ENCODE peak calls at places on chromosomes 3 and 15, in six cellular contexts. One of them, this sample, is unnamed.
A peak's percentile ranks its signal among the peaks of the same experiment; 100 is the strongest.

GRCh38 chr3:183449791-183450190 is 21.4 kb upstream of the MCF2L2 start:
- DNase-seq in GM12865: no peak
- DNase-seq in uterus: no peak
- DNase-seq in breast epithelium: no peak
- DNase-seq in astrocyte of the spinal cord: no peak
- DNase-seq in Peyer's patch: no peak
- DNase-seq in this sample: no peak

GRCh38 chr15:100438570-100438969 is 90.2 kb downstream of the CERS3 start:
- DNase-seq in Peyer's patch: peak; percentile 71
- DNase-seq in breast epithelium: no peak
- DNase-seq in astrocyte of the spinal cord: no peak
- DNase-seq in uterus: peak; percentile 88
- DNase-seq in GM12865: peak; percentile 90
- DNase-seq in this sample: no peak

GRCh38 chr3:18189651-18190050 is 235.5 kb downstream of the SATB1 start:
- DNase-seq in breast epithelium: no peak
- DNase-seq in Peyer's patch: no peak
- DNase-seq in astrocyte of the spinal cord: peak; percentile 80
- DNase-seq in GM12865: no peak
- DNase-seq in uterus: no peak
- DNase-seq in this sample: no peak

GRCh38 chr3:149975919-149976318 is 5.2 kb upstream of the PFN2 start:
- DNase-seq in GM12865: peak; percentile 28
- DNase-seq in uterus: no peak
- DNase-seq in astrocyte of the spinal cord: no peak
- DNase-seq in breast epithelium: no peak
- DNase-seq in Peyer's patch: no peak
- DNase-seq in this sample: no peak

GRCh38 chr15:101615414-101615985 is 36.7 kb downstream of the TM2D3 start:
- DNase-seq in Peyer's patch: no peak
- DNase-seq in astrocyte of the spinal cord: no peak
- DNase-seq in uterus: no peak
- DNase-seq in GM12865: no peak
- DNase-seq in breast epithelium: no peak
- DNase-seq in this sample: no peak

GRCh38 chr15:81914333-81914732 is 131.5 kb downstream of the MEX3B start:
- DNase-seq in GM12865: no peak
- DNase-seq in uterus: no peak
- DNase-seq in Peyer's patch: no peak
- DNase-seq in astrocyte of the spinal cord: no peak
- DNase-seq in breast epithelium: no peak
- DNase-seq in this sample: no peak

GRCh38 chr3:185402561-185402960 is 39.6 kb downstream of the MAP3K13 start:
- DNase-seq in breast epithelium: no peak
- DNase-seq in uterus: no peak
- DNase-seq in Peyer's patch: no peak
- DNase-seq in astrocyte of the spinal cord: peak; percentile 39
- DNase-seq in GM12865: no peak
- DNase-seq in this sample: no peak

GRCh38 chr3:57982561-57983243 is 25.5 kb upstream of the FLNB start:
- DNase-seq in astrocyte of the spinal cord: no peak
- DNase-seq in uterus: no peak
- DNase-seq in GM12865: no peak
- DNase-seq in Peyer's patch: no peak
- DNase-seq in breast epithelium: no peak
- DNase-seq in this sample: no peak

GRCh38 chr3:129038121-129038855 is 22.3 kb upstream of the GP9 start:
- DNase-seq in uterus: no peak
- DNase-seq in Peyer's patch: no peak
- DNase-seq in GM12865: no peak
- DNase-seq in astrocyte of the spinal cord: no peak
- DNase-seq in breast epithelium: no peak
- DNase-seq in this sample: no peak

GRCh38 chr15:45114751-45115085 is 592 bp downstream of the DUOXA2 start:
- DNase-seq in Peyer's patch: no peak
- DNase-seq in GM12865: no peak
- DNase-seq in uterus: no peak
- DNase-seq in breast epithelium: no peak
- DNase-seq in astrocyte of the spinal cord: no peak
- DNase-seq in this sample: no peak

GRCh38 chr15:45112143-45112591 is 1.8 kb downstream of the DUOX2 start:
- DNase-seq in breast epithelium: no peak
- DNase-seq in uterus: no peak
- DNase-seq in astrocyte of the spinal cord: no peak
- DNase-seq in GM12865: no peak
- DNase-seq in Peyer's patch: no peak
- DNase-seq in this sample: no peak

GRCh38 chr15:45114076-45114750 is at the start of the genes DUOX2 and DUOXA2:
- DNase-seq in uterus: no peak
- DNase-seq in GM12865: no peak
- DNase-seq in breast epithelium: no peak
- DNase-seq in astrocyte of the spinal cord: no peak
- DNase-seq in Peyer's patch: no peak
- DNase-seq in this sample: no peak

GRCh38 chr15:45112592-45113379 is 1.2 kb downstream of the DUOX2 start:
- DNase-seq in GM12865: no peak
- DNase-seq in breast epithelium: no peak
- DNase-seq in uterus: no peak
- DNase-seq in Peyer's patch: no peak
- DNase-seq in astrocyte of the spinal cord: no peak
- DNase-seq in this sample: no peak

DNA sequence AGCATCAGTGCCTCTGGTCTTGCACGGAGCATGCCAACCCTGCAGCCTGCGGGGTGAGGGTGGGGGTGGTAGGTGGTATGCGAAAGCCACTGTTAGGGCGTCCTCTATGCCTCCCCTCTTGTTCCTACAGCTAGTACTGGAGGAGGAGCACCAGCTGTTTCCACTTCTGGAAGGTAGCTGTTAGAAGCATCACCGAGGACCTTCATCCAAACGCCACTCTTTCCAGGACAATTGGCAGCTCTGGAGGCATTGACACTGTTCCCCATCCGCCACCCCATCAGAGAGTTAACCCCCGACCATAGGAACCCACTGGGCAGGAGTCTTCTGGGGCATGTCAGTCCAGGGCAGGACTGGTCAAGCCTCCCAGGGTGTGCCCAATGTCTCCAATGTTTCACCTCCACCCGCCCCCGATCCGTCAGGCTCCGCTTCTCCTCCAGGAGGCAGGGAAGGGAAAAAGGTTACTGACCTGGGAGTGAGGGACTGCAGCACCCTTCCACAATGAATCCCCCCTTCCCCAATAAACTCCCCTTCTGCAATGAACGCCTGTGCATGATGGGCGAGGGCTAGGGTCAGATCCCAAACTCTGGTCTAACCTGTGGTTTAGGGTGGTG is 487 bp downstream of the DUOX2 start:
- DNase-seq in uterus: no peak
- DNase-seq in GM12865: no peak
- DNase-seq in breast epithelium: no peak
- DNase-seq in Peyer's patch: no peak
- DNase-seq in astrocyte of the spinal cord: no peak
- DNase-seq in this sample: no peak
- TF ChIP-seq CTCF in uterus: no peak
- TF ChIP-seq CTCF in GM12865: no peak
- TF ChIP-seq CTCF in breast epithelium: no peak
- TF ChIP-seq CTCF in Peyer's patch: no peak
- TF ChIP-seq CTCF in astrocyte of the spinal cord: no peak
- TF ChIP-seq CTCF in this sample: no peak

DNA sequence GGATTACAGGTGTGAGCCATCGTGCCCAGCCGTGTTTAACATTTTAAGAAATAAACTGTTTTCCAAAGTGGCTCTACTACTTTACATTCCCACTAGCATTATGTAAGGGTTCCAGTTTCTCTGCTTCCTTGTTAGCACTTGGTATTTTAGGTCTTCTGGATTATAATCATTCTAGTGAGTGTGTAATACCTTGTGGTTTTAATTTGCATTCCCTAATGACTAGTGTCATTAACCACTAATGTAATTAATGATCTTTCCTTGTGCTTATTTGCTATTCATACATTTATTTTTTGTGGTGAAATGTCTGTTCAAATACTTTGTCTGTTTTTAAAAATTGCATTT is 30.7 kb downstream of the ARIH2 start:
- DNase-seq in GM12865: no peak
- DNase-seq in uterus: no peak
- DNase-seq in Peyer's patch: no peak
- DNase-seq in astrocyte of the spinal cord: no peak
- DNase-seq in breast epithelium: no peak
- DNase-seq in this sample: no peak
- TF ChIP-seq CTCF in GM12865: no peak
- TF ChIP-seq CTCF in uterus: no peak
- TF ChIP-seq CTCF in Peyer's patch: no peak
- TF ChIP-seq CTCF in astrocyte of the spinal cord: no peak
- TF ChIP-seq CTCF in breast epithelium: no peak
- TF ChIP-seq CTCF in this sample: no peak

GRCh38 chr15:31202953-31203352 is 101.4 kb upstream of the TRPM1 start:
- DNase-seq in astrocyte of the spinal cord: no peak
- DNase-seq in GM12865: peak; percentile 64
- DNase-seq in breast epithelium: no peak
- DNase-seq in uterus: no peak
- DNase-seq in Peyer's patch: no peak
- DNase-seq in this sample: no peak

GRCh38 chr15:31207246-31207645 is 105.7 kb upstream of the TRPM1 start:
- DNase-seq in Peyer's patch: no peak
- DNase-seq in GM12865: no peak
- DNase-seq in uterus: no peak
- DNase-seq in breast epithelium: no peak
- DNase-seq in astrocyte of the spinal cord: no peak
- DNase-seq in this sample: no peak

GRCh38 chr15:31203999-31204398 is 102.5 kb upstream of the TRPM1 start:
- DNase-seq in GM12865: no peak
- DNase-seq in uterus: no peak
- DNase-seq in Peyer's patch: no peak
- DNase-seq in astrocyte of the spinal cord: no peak
- DNase-seq in breast epithelium: no peak
- DNase-seq in this sample: no peak

GRCh38 chr15:31208804-31209203 is 107.3 kb upstream of the TRPM1 start:
- DNase-seq in breast epithelium: no peak
- DNase-seq in GM12865: no peak
- DNase-seq in Peyer's patch: peak; percentile 30
- DNase-seq in astrocyte of the spinal cord: no peak
- DNase-seq in uterus: no peak
- DNase-seq in this sample: no peak

GRCh38 chr15:31206386-31207174 is 105.1 kb upstream of the TRPM1 start:
- DNase-seq in uterus: no peak
- DNase-seq in astrocyte of the spinal cord: no peak
- DNase-seq in Peyer's patch: peak; percentile 21
- DNase-seq in breast epithelium: no peak
- DNase-seq in GM12865: no peak
- DNase-seq in this sample: no peak
- TF ChIP-seq CTCF in uterus: no peak
- TF ChIP-seq CTCF in astrocyte of the spinal cord: no peak
- TF ChIP-seq CTCF in Peyer's patch: no peak
- TF ChIP-seq CTCF in breast epithelium: no peak
- TF ChIP-seq CTCF in GM12865: no peak
- TF ChIP-seq CTCF in this sample: peak; percentile 30

DNA sequence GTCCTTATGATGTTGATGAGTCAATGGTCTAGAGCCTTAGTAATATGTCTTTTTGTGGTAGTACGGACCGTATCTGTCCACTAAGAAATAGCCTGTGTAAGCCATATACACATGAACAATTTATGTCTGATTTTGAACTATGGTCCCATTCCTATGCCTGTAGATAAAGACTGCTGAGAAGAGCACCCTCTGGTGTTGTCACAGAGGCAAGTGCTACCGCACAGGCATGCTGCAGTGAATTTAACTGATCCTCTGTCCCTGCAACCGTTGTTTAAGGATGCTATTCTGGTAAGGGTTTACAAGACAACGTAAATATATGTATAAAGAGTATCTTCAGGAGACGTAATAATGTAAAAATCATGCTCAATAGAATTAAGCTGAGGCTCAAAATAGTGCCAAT is 170.7 kb downstream of the UBE3A start:
- DNase-seq in breast epithelium: no peak
- DNase-seq in uterus: no peak
- DNase-seq in Peyer's patch: no peak
- DNase-seq in GM12865: no peak
- DNase-seq in astrocyte of the spinal cord: no peak
- DNase-seq in this sample: no peak
- TF ChIP-seq CTCF in breast epithelium: no peak
- TF ChIP-seq CTCF in uterus: no peak
- TF ChIP-seq CTCF in Peyer's patch: no peak
- TF ChIP-seq CTCF in GM12865: no peak
- TF ChIP-seq CTCF in astrocyte of the spinal cord: no peak
- TF ChIP-seq CTCF in this sample: no peak

DNA sequence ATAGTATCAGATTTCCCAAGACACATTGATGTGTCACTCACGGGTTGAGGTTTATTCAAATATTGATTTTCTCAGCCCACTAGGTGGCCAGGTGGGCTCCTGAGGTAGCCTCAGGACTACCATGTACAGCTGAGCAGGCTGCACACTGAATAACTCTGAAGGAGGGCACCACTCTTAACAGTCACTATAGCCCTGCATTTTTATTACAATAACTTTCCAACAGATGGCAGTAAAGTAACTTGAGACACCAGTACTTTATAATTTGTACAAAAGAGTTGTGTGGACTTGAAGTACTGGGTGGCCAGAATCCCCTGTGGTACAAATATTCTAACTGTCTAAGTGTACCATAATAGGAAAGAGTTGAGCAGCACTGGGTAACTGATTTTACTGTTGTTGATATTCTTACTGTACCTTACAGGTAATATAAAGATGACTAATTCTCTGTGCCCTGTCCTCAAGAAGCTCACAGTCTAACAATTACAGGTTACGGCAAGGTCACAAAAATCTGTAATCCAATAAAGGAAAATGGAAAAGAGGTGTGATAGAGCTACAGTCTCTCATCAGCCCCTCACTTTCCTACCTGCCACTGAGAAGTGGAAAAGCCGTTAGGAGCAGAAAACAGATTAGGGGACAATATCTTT is 76.0 kb downstream of the ETFA start:
- DNase-seq in astrocyte of the spinal cord: peak; percentile 57
- DNase-seq in Peyer's patch: no peak
- DNase-seq in GM12865: peak; percentile 53
- DNase-seq in uterus: no peak
- DNase-seq in breast epithelium: no peak
- DNase-seq in this sample: no peak
- TF ChIP-seq CTCF in astrocyte of the spinal cord: peak; percentile 39
- TF ChIP-seq CTCF in Peyer's patch: no peak
- TF ChIP-seq CTCF in GM12865: peak; percentile 32
- TF ChIP-seq CTCF in uterus: peak; percentile 26
- TF ChIP-seq CTCF in breast epithelium: peak; percentile 27
- TF ChIP-seq CTCF in this sample: peak; percentile 34

GRCh38 chr15:69559440-69560215 is 107.0 kb downstream of the RPLP1 start:
- DNase-seq in uterus: no peak
- DNase-seq in breast epithelium: no peak
- DNase-seq in astrocyte of the spinal cord: no peak
- DNase-seq in GM12865: no peak
- DNase-seq in Peyer's patch: no peak
- DNase-seq in this sample: no peak
- TF ChIP-seq CTCF in uterus: no peak
- TF ChIP-seq CTCF in breast epithelium: no peak
- TF ChIP-seq CTCF in astrocyte of the spinal cord: no peak
- TF ChIP-seq CTCF in GM12865: no peak
- TF ChIP-seq CTCF in Peyer's patch: no peak
- TF ChIP-seq CTCF in this sample: peak; percentile 9

GRCh38 chr3:100260081-100260684 is 609 bp upstream of the TBC1D23 start:
- DNase-seq in Peyer's patch: peak; percentile 56
- DNase-seq in breast epithelium: no peak
- DNase-seq in astrocyte of the spinal cord: peak; percentile 54
- DNase-seq in uterus: peak; percentile 59
- DNase-seq in GM12865: peak; percentile 27
- DNase-seq in this sample: no peak
- TF ChIP-seq CTCF in Peyer's patch: no peak
- TF ChIP-seq CTCF in breast epithelium: peak; percentile 37
- TF ChIP-seq CTCF in astrocyte of the spinal cord: peak; percentile 2
- TF ChIP-seq CTCF in uterus: peak; percentile 31
- TF ChIP-seq CTCF in GM12865: no peak
- TF ChIP-seq CTCF in this sample: no peak

GRCh38 chr3:9820944-9821343 is 10.9 kb downstream of the TTLL3 start:
- DNase-seq in astrocyte of the spinal cord: no peak
- DNase-seq in Peyer's patch: no peak
- DNase-seq in breast epithelium: no peak
- DNase-seq in uterus: no peak
- DNase-seq in GM12865: no peak
- DNase-seq in this sample: no peak
- TF ChIP-seq CTCF in astrocyte of the spinal cord: peak; percentile 51
- TF ChIP-seq CTCF in Peyer's patch: no peak
- TF ChIP-seq CTCF in breast epithelium: no peak
- TF ChIP-seq CTCF in uterus: no peak
- TF ChIP-seq CTCF in GM12865: no peak
- TF ChIP-seq CTCF in this sample: no peak

This sample was measured in AG09319.